ENCODE peak calls at places on chromosomes 5 and 9, in nine cellular contexts. One of them, this sample, is unnamed.

GRCh38 chr5:137503456-137503855 is 4.3 kb upstream of the SPOCK1 start:
- DNase-seq in GM03348: no peak
- DNase-seq in kidney epithelial cell: no peak
- DNase-seq in central memory CD4-positive, alpha-beta T cell: no peak
- DNase-seq in DMS 273 treated with DMSO at 0.1 percent for 48 hours: no peak
- DNase-seq in NCI-H2107: no peak
- DNase-seq in posterior cingulate gyrus: no peak
- DNase-seq in neuronal stem cell: no peak
- DNase-seq in WTC11: no peak
- DNase-seq in this sample: no peak

GRCh38 chr9:76087978-76088377 is 197.5 kb downstream of the PCSK5 start:
- DNase-seq in DMS 273 treated with DMSO at 0.1 percent for 48 hours: no peak
- DNase-seq in central memory CD4-positive, alpha-beta T cell: no peak
- DNase-seq in posterior cingulate gyrus: no peak
- DNase-seq in WTC11: no peak
- DNase-seq in GM03348: no peak
- DNase-seq in NCI-H2107: no peak
- DNase-seq in neuronal stem cell: no peak
- DNase-seq in kidney epithelial cell: no peak
- DNase-seq in this sample: no peak

GRCh38 chr9:133406480-133407307 is 11.1 kb downstream of the REXO4 start:
- DNase-seq in GM03348: peak
- DNase-seq in posterior cingulate gyrus: peak
- DNase-seq in DMS 273 treated with DMSO at 0.1 percent for 48 hours: no peak
- DNase-seq in central memory CD4-positive, alpha-beta T cell: peak
- DNase-seq in NCI-H2107: peak
- DNase-seq in kidney epithelial cell: no peak
- DNase-seq in WTC11: peak
- DNase-seq in neuronal stem cell: peak
- DNase-seq in this sample: peak

GRCh38 chr5:129768715-129769114 is 20.8 kb downstream of the MINAR2 start:
- DNase-seq in DMS 273 treated with DMSO at 0.1 percent for 48 hours: no peak
- DNase-seq in kidney epithelial cell: no peak
- DNase-seq in GM03348: no peak
- DNase-seq in central memory CD4-positive, alpha-beta T cell: no peak
- DNase-seq in NCI-H2107: no peak
- DNase-seq in posterior cingulate gyrus: no peak
- DNase-seq in neuronal stem cell: no peak
- DNase-seq in WTC11: no peak
- DNase-seq in this sample: no peak

GRCh38 chr5:42217791-42218190 is 205.4 kb upstream of the GHR start:
- DNase-seq in WTC11: no peak
- DNase-seq in kidney epithelial cell: no peak
- DNase-seq in posterior cingulate gyrus: no peak
- DNase-seq in GM03348: no peak
- DNase-seq in DMS 273 treated with DMSO at 0.1 percent for 48 hours: no peak
- DNase-seq in central memory CD4-positive, alpha-beta T cell: no peak
- DNase-seq in neuronal stem cell: no peak
- DNase-seq in NCI-H2107: no peak
- DNase-seq in this sample: no peak

GRCh38 chr9:76717611-76718010 is 46.6 kb upstream of the PCA3 start:
- DNase-seq in central memory CD4-positive, alpha-beta T cell: no peak
- DNase-seq in kidney epithelial cell: no peak
- DNase-seq in GM03348: peak
- DNase-seq in NCI-H2107: no peak
- DNase-seq in neuronal stem cell: no peak
- DNase-seq in DMS 273 treated with DMSO at 0.1 percent for 48 hours: no peak
- DNase-seq in posterior cingulate gyrus: no peak
- DNase-seq in WTC11: no peak
- DNase-seq in this sample: no peak

GRCh38 chr9:114098660-114099522 is at the start of gene KIF12:
- DNase-seq in kidney epithelial cell: peak
- DNase-seq in neuronal stem cell: peak
- DNase-seq in posterior cingulate gyrus: no peak
- DNase-seq in WTC11: peak
- DNase-seq in NCI-H2107: no peak
- DNase-seq in GM03348: peak
- DNase-seq in DMS 273 treated with DMSO at 0.1 percent for 48 hours: peak
- DNase-seq in central memory CD4-positive, alpha-beta T cell: no peak
- DNase-seq in this sample: peak

GRCh38 chr5:93336330-93337110 is 244.5 kb downstream of the NR2F1-AS1 start:
- DNase-seq in NCI-H2107: no peak
- DNase-seq in GM03348: no peak
- DNase-seq in WTC11: no peak
- DNase-seq in DMS 273 treated with DMSO at 0.1 percent for 48 hours: no peak
- DNase-seq in kidney epithelial cell: no peak
- DNase-seq in neuronal stem cell: no peak
- DNase-seq in posterior cingulate gyrus: no peak
- DNase-seq in central memory CD4-positive, alpha-beta T cell: no peak
- DNase-seq in this sample: no peak

GRCh38 chr5:1314564-1314982 is 19.7 kb upstream of the TERT start:
- DNase-seq in DMS 273 treated with DMSO at 0.1 percent for 48 hours: no peak
- DNase-seq in posterior cingulate gyrus: no peak
- DNase-seq in WTC11: no peak
- DNase-seq in central memory CD4-positive, alpha-beta T cell: no peak
- DNase-seq in neuronal stem cell: no peak
- DNase-seq in NCI-H2107: no peak
- DNase-seq in GM03348: no peak
- DNase-seq in kidney epithelial cell: no peak
- DNase-seq in this sample: no peak

GRCh38 chr9:33415152-33416038 is 13.0 kb upstream of the AQP7 start:
- DNase-seq in WTC11: peak
- DNase-seq in central memory CD4-positive, alpha-beta T cell: peak
- DNase-seq in neuronal stem cell: peak
- DNase-seq in DMS 273 treated with DMSO at 0.1 percent for 48 hours: no peak
- DNase-seq in kidney epithelial cell: no peak
- DNase-seq in GM03348: peak
- DNase-seq in NCI-H2107: no peak
- DNase-seq in posterior cingulate gyrus: peak
- DNase-seq in this sample: peak

GRCh38 chr5:38675443-38675842 is 119.0 kb upstream of the LIFR start:
- DNase-seq in NCI-H2107: no peak
- DNase-seq in central memory CD4-positive, alpha-beta T cell: no peak
- DNase-seq in GM03348: no peak
- DNase-seq in posterior cingulate gyrus: no peak
- DNase-seq in DMS 273 treated with DMSO at 0.1 percent for 48 hours: no peak
- DNase-seq in WTC11: no peak
- DNase-seq in kidney epithelial cell: no peak
- DNase-seq in neuronal stem cell: no peak
- DNase-seq in this sample: no peak